ENCODE peak calls at places on chromosomes 13 and 19, in ten cellular contexts. G is right lobe of liver, V is GM10248, Z is progenitor cell of endocrine pancreas, D is AG09319, W is fibroblast of lung, J is MCF 10A, F is OCI-LY7, X is RWPE2, B is HFFc6. H is an unnamed sample.

GRCh38 chr19:40266111-40266510 is 19.0 kb downstream of the AKT2 start:
- DNase-seq in G (no peak), V (no peak), Z (no peak), D (no peak), W (no peak), J (no peak), F (no peak), X (no peak), B (no peak), H (no peak)

GRCh38 chr19:44796701-44797115 is 12.2 kb upstream of the BCAM start:
- DNase-seq in G (peak; percentile 78), V (no peak), Z (peak; percentile 22), D (no peak), W (no peak), J (no peak), F (peak; percentile 24), X (no peak), B (no peak), H (no peak)

GRCh38 chr19:40411125-40411842 is 1.9 kb downstream of the PRX start:
- DNase-seq in G (no peak), V (no peak), Z (no peak), D (no peak), W (no peak), J (peak; percentile 27), F (peak; percentile 65), X (no peak), B (no peak), H (peak; percentile 63)

GRCh38 chr13:41505209-41505835 is 48.0 kb downstream of the RGCC start:
- DNase-seq in G (no peak), V (no peak), Z (no peak), D (peak; percentile 67), W (peak; percentile 95), J (no peak), F (no peak), X (no peak), B (peak; percentile 96), H (no peak)

GRCh38 chr19:34134190-34135032 is 37.9 kb upstream of the LSM14A start:
- DNase-seq in G (peak; percentile 95), V (peak; percentile 98), Z (peak; percentile 81), D (peak; percentile 60), W (peak; percentile 73), J (peak; percentile 88), F (peak; percentile 93), X (peak; percentile 69), B (peak; percentile 53), H (peak; percentile 98)

GRCh38 chr19:41746593-41747227 is 8.6 kb upstream of the CEACAM6 start:
- DNase-seq in G (no peak), V (peak; percentile 51), Z (no peak), D (peak; percentile 7), W (peak; percentile 43), J (peak; percentile 66), F (peak; percentile 72), X (no peak), B (peak; percentile 49), H (peak; percentile 48)

GRCh38 chr19:33248104-33248503 is 22.5 kb upstream of the SLC7A10 start:
- DNase-seq in G (peak; percentile 87), V (no peak), Z (no peak), D (no peak), W (no peak), J (no peak), F (no peak), X (no peak), B (no peak), H (no peak)

GRCh38 chr13:73722120-73722519 is 412.1 kb downstream of the KLF12 start:
- DNase-seq in G (no peak), V (peak; percentile 26), Z (no peak), D (no peak), W (peak; percentile 46), J (peak; percentile 64), F (peak; percentile 3), X (no peak), B (peak; percentile 65), H (peak; percentile 39)

DNA sequence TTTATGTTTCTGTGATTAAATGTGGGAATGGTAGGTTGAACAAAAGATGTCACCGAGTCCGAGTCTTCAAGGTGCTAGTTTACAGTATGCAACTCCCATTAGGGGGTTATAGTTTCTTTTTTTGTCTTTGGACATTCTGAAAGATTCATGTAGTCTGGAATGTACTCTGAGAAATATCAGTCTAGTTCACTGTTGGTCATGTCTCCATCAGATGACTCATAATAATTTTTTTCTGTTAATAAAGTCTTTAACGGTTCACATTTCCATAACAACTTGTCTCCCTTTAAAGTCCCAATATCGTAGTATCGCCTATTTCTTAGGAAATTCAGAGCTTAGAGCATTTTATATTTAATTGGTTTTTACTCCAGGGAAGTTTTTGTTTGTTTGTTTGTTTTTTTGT is 13.5 kb upstream of the ESD start:
- DNase-seq in G (no peak), V (no peak), Z (no peak), D (no peak), W (no peak), J (no peak), F (no peak), X (no peak), B (no peak), H (no peak)
- TF ChIP-seq CTCF in G (no peak), V (no peak), Z (no peak), D (no peak), W (no peak), J (no peak), F (no peak), X (no peak), B (no peak), H (no peak)

GRCh38 chr13:108597943-108598342 is 31.5 kb upstream of the MYO16 start:
- DNase-seq in G (no peak), V (no peak), Z (no peak), D (no peak), W (no peak), J (no peak), F (no peak), X (no peak), B (no peak), H (no peak)

GRCh38 chr13:108595416-108596257 is 33.8 kb upstream of the MYO16 start:
- DNase-seq in G (no peak), V (no peak), Z (no peak), D (no peak), W (no peak), J (no peak), F (no peak), X (no peak), B (no peak), H (no peak)

DNA sequence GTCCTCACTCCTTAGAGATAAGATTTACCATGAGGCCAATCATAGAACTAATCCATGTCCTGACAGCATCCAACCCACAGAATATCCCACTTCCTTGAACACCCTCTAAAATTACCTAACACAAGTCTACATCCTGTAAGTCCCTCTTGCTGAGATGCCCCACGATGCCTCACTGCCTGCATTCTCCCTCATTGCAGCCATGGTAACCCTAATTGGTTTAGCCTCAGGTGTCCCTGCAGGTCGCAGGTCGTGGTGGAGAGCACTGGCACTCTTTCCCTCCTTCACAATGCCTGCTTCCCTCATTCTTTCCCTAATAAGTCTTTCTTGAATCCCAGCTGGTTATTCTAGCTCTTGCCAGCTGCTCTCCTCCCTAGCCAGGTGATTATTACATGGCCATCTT is 35.3 kb upstream of the MYO16 start:
- DNase-seq in G (no peak), V (no peak), Z (no peak), D (no peak), W (no peak), J (no peak), F (no peak), X (no peak), B (no peak), H (no peak)
- TF ChIP-seq CTCF in G (no peak), V (no peak), Z (no peak), D (no peak), W (no peak), J (no peak), F (no peak), X (no peak), B (no peak), H (no peak)

DNA sequence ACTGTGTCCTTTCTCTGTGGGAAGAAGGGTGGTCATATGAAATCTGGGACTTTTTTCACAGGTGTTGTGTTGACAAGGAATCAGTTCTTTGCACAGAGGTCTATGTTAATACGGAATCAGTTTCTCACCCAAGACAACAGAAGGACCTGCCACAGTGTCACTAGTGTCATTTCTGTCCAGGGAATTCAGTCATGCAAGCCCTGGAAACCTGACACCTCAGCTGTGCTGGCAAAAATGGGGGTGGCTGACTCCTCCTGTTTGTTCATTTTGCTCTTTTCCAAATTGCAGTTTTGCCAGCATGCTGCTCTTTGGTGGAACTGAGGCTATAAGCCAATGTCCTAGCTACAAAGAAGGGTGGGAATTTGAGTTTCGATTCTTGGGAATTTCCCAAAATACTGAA is 49.8 kb upstream of the ESD start:
- DNase-seq in G (no peak), V (no peak), Z (no peak), D (no peak), W (no peak), J (no peak), F (no peak), X (no peak), B (no peak), H (no peak)
- TF ChIP-seq CTCF in G (no peak), V (no peak), Z (no peak), D (no peak), W (no peak), J (no peak), F (no peak), X (no peak), B (no peak), H (no peak)

GRCh38 chr19:16518483-16519229 is 22.5 kb downstream of the C19orf44 start:
- DNase-seq in G (no peak), V (no peak), Z (no peak), D (no peak), W (no peak), J (no peak), F (no peak), X (no peak), B (no peak), H (no peak)

GRCh38 chr19:16518061-16518460 is 21.9 kb downstream of the C19orf44 start:
- DNase-seq in G (no peak), V (no peak), Z (no peak), D (no peak), W (no peak), J (no peak), F (no peak), X (no peak), B (no peak), H (peak; percentile 24)

GRCh38 chr19:16516381-16516780 is 20.2 kb downstream of the C19orf44 start:
- DNase-seq in G (no peak), V (no peak), Z (no peak), D (no peak), W (no peak), J (no peak), F (no peak), X (no peak), B (no peak), H (peak; percentile 14)

GRCh38 chr19:16516923-16517610 is 20.9 kb downstream of the C19orf44 start:
- DNase-seq in G (no peak), V (no peak), Z (no peak), D (no peak), W (no peak), J (no peak), F (peak; percentile 23), X (no peak), B (no peak), H (peak; percentile 21)

DNA sequence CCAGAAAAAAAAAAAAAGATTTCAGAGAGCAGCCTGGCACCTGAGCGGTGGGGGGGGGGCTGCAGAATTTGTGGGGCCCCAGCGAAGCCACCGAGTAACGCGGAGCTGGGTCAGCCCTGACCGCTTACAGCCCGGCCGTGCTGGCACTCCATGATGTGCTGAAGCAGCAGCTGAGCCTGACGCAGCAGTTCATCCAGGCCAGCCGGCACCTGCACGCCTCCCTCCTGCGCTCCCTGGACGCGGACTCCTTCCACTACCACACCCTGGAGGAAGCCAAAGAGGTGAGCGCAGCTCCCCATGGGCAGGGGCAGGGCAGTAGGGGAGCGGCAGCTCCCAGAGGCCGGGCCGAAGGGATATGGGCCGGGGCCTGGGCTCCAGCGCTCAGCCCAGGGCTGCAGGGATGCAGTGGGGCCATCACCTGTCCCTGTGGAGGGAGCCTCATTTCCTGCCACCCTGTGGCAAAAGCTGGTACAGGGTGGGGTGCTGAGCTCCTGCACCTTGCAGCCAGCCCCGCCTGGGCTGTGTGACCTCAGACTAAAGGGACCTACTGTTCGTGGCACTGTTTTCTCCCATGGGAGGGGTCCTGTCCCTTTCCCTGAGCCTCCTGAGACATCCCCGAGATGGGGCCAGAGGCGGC is 18.3 kb downstream of the C19orf44 start:
- DNase-seq in G (no peak), V (no peak), Z (no peak), D (no peak), W (no peak), J (no peak), F (peak; percentile 34), X (peak; percentile 54), B (no peak), H (no peak)
- TF ChIP-seq CTCF in G (no peak), V (no peak), Z (no peak), D (no peak), W (no peak), J (no peak), F (peak; percentile 48), X (no peak), B (no peak), H (no peak)

H was measured in GM13977.